ENCODE peak calls at places on chromosome 1, in seven cellular contexts. One of them, this sample, is unnamed. For H3K4me1, the result is how much of the 10 kb centered on the place peaks cover.

GRCh38 chr1:116529199-116529616 is 41.6 kb downstream of the CD58 start:
- DNase-seq in right cardiac atrium: no peak
- DNase-seq in transverse colon: no peak
- DNase-seq in mesendoderm: no peak
- DNase-seq in colonic mucosa: no peak
- DNase-seq in lower lobe of right lung: no peak
- DNase-seq in IMR-90: peak
- DNase-seq in this sample: no peak

GRCh38 chr1:156090138-156090821 is 8.0 kb upstream of the MEX3A start:
- DNase-seq in IMR-90: no peak
- DNase-seq in colonic mucosa: no peak
- DNase-seq in mesendoderm: no peak
- DNase-seq in transverse colon: no peak
- DNase-seq in right cardiac atrium: no peak
- DNase-seq in lower lobe of right lung: no peak
- DNase-seq in this sample: no peak

GRCh38 chr1:181190362-181191035 is 102.0 kb downstream of the IER5 start:
- DNase-seq in mesendoderm: peak
- DNase-seq in IMR-90: no peak
- DNase-seq in right cardiac atrium: peak
- DNase-seq in colonic mucosa: no peak
- DNase-seq in lower lobe of right lung: no peak
- DNase-seq in transverse colon: no peak
- DNase-seq in this sample: peak

GRCh38 chr1:155052412-155053400 is 1.6 kb downstream of the ADAM15 start:
- DNase-seq in colonic mucosa: peak
- DNase-seq in right cardiac atrium: peak
- DNase-seq in IMR-90: no peak
- DNase-seq in lower lobe of right lung: no peak
- DNase-seq in mesendoderm: no peak
- DNase-seq in transverse colon: peak
- DNase-seq in this sample: peak

GRCh38 chr1:96634863-96635262 is 86.7 kb upstream of the PTBP2 start:
- DNase-seq in IMR-90: peak
- DNase-seq in transverse colon: no peak
- DNase-seq in lower lobe of right lung: no peak
- DNase-seq in colonic mucosa: no peak
- DNase-seq in mesendoderm: no peak
- DNase-seq in right cardiac atrium: no peak
- DNase-seq in this sample: no peak

GRCh38 chr1:91020486-91020885 is 1.3 kb downstream of the ZNF644 start:
- DNase-seq in transverse colon: no peak
- DNase-seq in colonic mucosa: no peak
- DNase-seq in lower lobe of right lung: no peak
- DNase-seq in right cardiac atrium: no peak
- DNase-seq in mesendoderm: no peak
- DNase-seq in IMR-90: peak
- DNase-seq in this sample: no peak

GRCh38 chr1:67612690-67613322 is 72.2 kb upstream of the GADD45A start:
- DNase-seq in lower lobe of right lung: no peak
- DNase-seq in mesendoderm: no peak
- DNase-seq in colonic mucosa: no peak
- DNase-seq in IMR-90: no peak
- DNase-seq in transverse colon: no peak
- DNase-seq in right cardiac atrium: peak
- DNase-seq in this sample: peak

GRCh38 chr1:177170756-177171535 is at the start of gene BRINP2:
- DNase-seq in right cardiac atrium: peak
- DNase-seq in transverse colon: peak
- DNase-seq in IMR-90: peak
- DNase-seq in lower lobe of right lung: no peak
- DNase-seq in mesendoderm: peak
- DNase-seq in colonic mucosa: peak
- DNase-seq in this sample: peak

GRCh38 chr1:197173571-197174482 is 27.4 kb upstream of the ASPM start:
- DNase-seq in colonic mucosa: no peak
- DNase-seq in right cardiac atrium: no peak
- DNase-seq in lower lobe of right lung: no peak
- DNase-seq in transverse colon: no peak
- DNase-seq in IMR-90: peak
- DNase-seq in mesendoderm: no peak
- DNase-seq in this sample: no peak

GRCh38 chr1:202018476-202019234 is 8.3 kb downstream of the ELF3 start:
- DNase-seq in right cardiac atrium: no peak
- DNase-seq in transverse colon: peak
- DNase-seq in IMR-90: no peak
- DNase-seq in lower lobe of right lung: peak
- DNase-seq in mesendoderm: peak
- DNase-seq in colonic mucosa: peak
- DNase-seq in this sample: peak

GRCh38 chr1:234231061-234231892 is 142.0 kb upstream of the COA6 start:
- DNase-seq in IMR-90: no peak
- DNase-seq in transverse colon: no peak
- DNase-seq in right cardiac atrium: no peak
- DNase-seq in mesendoderm: no peak
- DNase-seq in lower lobe of right lung: no peak
- DNase-seq in colonic mucosa: no peak
- DNase-seq in this sample: peak

GRCh38 chr1:203422656-203423055 is 53.0 kb upstream of the PRELP start:
- DNase-seq in colonic mucosa: no peak
- DNase-seq in right cardiac atrium: no peak
- DNase-seq in transverse colon: no peak
- DNase-seq in IMR-90: no peak
- DNase-seq in mesendoderm: no peak
- DNase-seq in lower lobe of right lung: no peak
- DNase-seq in this sample: no peak

GRCh38 chr1:151222130-151222529 is 23.8 kb downstream of the PIP5K1A start:
- DNase-seq in mesendoderm: peak
- DNase-seq in colonic mucosa: no peak
- DNase-seq in IMR-90: peak
- DNase-seq in transverse colon: no peak
- DNase-seq in right cardiac atrium: no peak
- DNase-seq in lower lobe of right lung: no peak
- DNase-seq in this sample: no peak

GRCh38 chr1:162040657-162041056 is 17.0 kb upstream of the OLFML2B start:
- DNase-seq in lower lobe of right lung: no peak
- DNase-seq in colonic mucosa: no peak
- DNase-seq in IMR-90: peak
- DNase-seq in mesendoderm: peak
- DNase-seq in transverse colon: no peak
- DNase-seq in right cardiac atrium: no peak
- DNase-seq in this sample: no peak

GRCh38 chr1:38785285-38786039 is 74.1 kb downstream of the RRAGC start:
- DNase-seq in right cardiac atrium: no peak
- DNase-seq in transverse colon: no peak
- DNase-seq in mesendoderm: no peak
- DNase-seq in lower lobe of right lung: no peak
- DNase-seq in colonic mucosa: no peak
- DNase-seq in IMR-90: no peak
- DNase-seq in this sample: no peak

GRCh38 chr1:20361805-20362381 is 71.2 kb downstream of the VWA5B1 start:
- DNase-seq in IMR-90: peak
- DNase-seq in lower lobe of right lung: no peak
- DNase-seq in right cardiac atrium: peak
- DNase-seq in colonic mucosa: peak
- DNase-seq in mesendoderm: peak
- DNase-seq in transverse colon: peak
- DNase-seq in this sample: peak

GRCh38 chr1:206679738-206680211 is 4.9 kb upstream of the MAPKAPK2 start:
- DNase-seq in transverse colon: peak
- DNase-seq in mesendoderm: no peak
- DNase-seq in right cardiac atrium: no peak
- DNase-seq in lower lobe of right lung: no peak
- DNase-seq in colonic mucosa: no peak
- DNase-seq in IMR-90: no peak
- DNase-seq in this sample: no peak

GRCh38 chr1:81032374-81032773 is 768.4 kb upstream of the ADGRL2 start:
- DNase-seq in lower lobe of right lung: no peak
- DNase-seq in colonic mucosa: no peak
- DNase-seq in right cardiac atrium: no peak
- DNase-seq in IMR-90: no peak
- DNase-seq in mesendoderm: no peak
- DNase-seq in transverse colon: no peak
- DNase-seq in this sample: no peak

GRCh38 chr1:202135221-202135721 is 9.3 kb downstream of the ARL8A start:
- DNase-seq in lower lobe of right lung: peak
- DNase-seq in colonic mucosa: peak
- DNase-seq in right cardiac atrium: peak
- DNase-seq in transverse colon: peak
- DNase-seq in IMR-90: peak
- DNase-seq in mesendoderm: peak
- DNase-seq in this sample: peak

GRCh38 chr1:206507395-206508129 is at the start of gene RASSF5:
- DNase-seq in mesendoderm: peak
- DNase-seq in right cardiac atrium: peak
- DNase-seq in transverse colon: peak
- DNase-seq in IMR-90: peak
- DNase-seq in colonic mucosa: peak
- DNase-seq in lower lobe of right lung: peak
- DNase-seq in this sample: peak

GRCh38 chr1:109579496-109579895 is 31.1 kb downstream of the GNAI3 start:
- DNase-seq in mesendoderm: no peak
- DNase-seq in lower lobe of right lung: no peak
- DNase-seq in right cardiac atrium: no peak
- DNase-seq in transverse colon: no peak
- DNase-seq in colonic mucosa: no peak
- DNase-seq in IMR-90: peak
- DNase-seq in this sample: no peak

GRCh38 chr1:244100691-244101453 is 49.8 kb downstream of the ZBTB18 start:
- DNase-seq in right cardiac atrium: no peak
- DNase-seq in mesendoderm: no peak
- DNase-seq in colonic mucosa: no peak
- DNase-seq in transverse colon: no peak
- DNase-seq in IMR-90: peak
- DNase-seq in lower lobe of right lung: no peak
- DNase-seq in this sample: no peak

GRCh38 chr1:87965193-87965592 is 636.5 kb downstream of the LMO4 start:
- DNase-seq in transverse colon: no peak
- DNase-seq in mesendoderm: no peak
- DNase-seq in IMR-90: no peak
- DNase-seq in colonic mucosa: no peak
- DNase-seq in lower lobe of right lung: no peak
- DNase-seq in right cardiac atrium: no peak
- DNase-seq in this sample: no peak

GRCh38 chr1:31843506-31843905 is 27.7 kb upstream of the SPOCD1 start:
- DNase-seq in mesendoderm: peak
- DNase-seq in colonic mucosa: no peak
- DNase-seq in lower lobe of right lung: no peak
- DNase-seq in IMR-90: peak
- DNase-seq in right cardiac atrium: no peak
- DNase-seq in transverse colon: no peak
- DNase-seq in this sample: peak

GRCh38 chr1:86205741-86206140 is 49.2 kb upstream of the COL24A1 start:
- DNase-seq in mesendoderm: no peak
- DNase-seq in lower lobe of right lung: no peak
- DNase-seq in right cardiac atrium: no peak
- DNase-seq in IMR-90: peak
- DNase-seq in transverse colon: no peak
- DNase-seq in colonic mucosa: no peak
- DNase-seq in this sample: no peak

DNA sequence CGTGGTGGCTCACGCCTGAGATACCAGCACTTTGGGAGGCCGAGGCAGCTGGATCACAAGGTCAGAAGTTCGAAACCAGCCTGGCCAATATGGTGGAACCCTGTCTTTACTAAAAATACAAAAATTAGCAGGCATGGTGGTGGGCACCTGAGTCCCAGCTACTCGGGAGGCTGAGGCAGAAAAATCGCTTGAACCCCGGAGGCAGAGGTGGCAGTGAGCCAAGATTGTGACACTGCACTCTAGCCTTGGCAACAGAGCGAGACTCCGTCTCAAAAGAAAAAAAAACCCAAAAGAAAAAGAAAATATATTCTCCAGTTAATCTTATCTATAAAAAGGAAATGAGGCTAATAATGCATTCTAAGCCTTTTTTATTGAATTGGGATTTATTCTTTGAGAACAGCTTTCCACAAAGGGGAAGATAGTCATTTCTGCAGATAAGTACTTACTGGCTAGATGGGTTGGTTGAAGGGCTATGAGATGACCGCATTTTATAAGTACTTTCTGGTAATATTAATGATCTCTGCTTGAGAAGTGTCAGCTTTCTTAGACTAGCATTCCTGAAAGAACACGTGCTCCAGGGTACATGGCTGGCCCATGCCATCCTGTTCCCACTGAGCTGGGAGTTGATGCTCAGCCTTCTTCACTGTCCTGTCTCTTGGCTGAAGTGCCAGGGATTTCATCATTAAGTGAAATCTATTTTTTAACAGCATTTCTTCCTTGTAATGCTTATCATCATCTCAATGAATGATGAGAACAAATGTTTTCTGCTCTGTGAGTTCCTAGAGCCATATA is 57.9 kb downstream of the SASS6 start:
- DNase-seq in colonic mucosa: no peak
- DNase-seq in transverse colon: no peak
- DNase-seq in IMR-90: no peak
- DNase-seq in mesendoderm: no peak
- DNase-seq in right cardiac atrium: peak
- DNase-seq in lower lobe of right lung: no peak
- DNase-seq in this sample: no peak
- H3K4me3 ChIP-seq in colonic mucosa: no peak
- H3K4me3 ChIP-seq in transverse colon: no peak
- H3K4me3 ChIP-seq in IMR-90: no peak
- H3K4me3 ChIP-seq in mesendoderm: no peak
- H3K4me3 ChIP-seq in right cardiac atrium: no peak
- H3K4me3 ChIP-seq in lower lobe of right lung: no peak
- H3K4me3 ChIP-seq in this sample: no peak

GRCh38 chr1:25714532-25714931 is 85.5 kb upstream of the SELENON start:
- DNase-seq in mesendoderm: no peak
- DNase-seq in lower lobe of right lung: no peak
- DNase-seq in right cardiac atrium: no peak
- DNase-seq in IMR-90: no peak
- DNase-seq in transverse colon: no peak
- DNase-seq in colonic mucosa: no peak
- DNase-seq in this sample: no peak
- H3K4me1 ChIP-seq in mesendoderm: under half
- H3K4me1 ChIP-seq in lower lobe of right lung: under half
- H3K4me1 ChIP-seq in right cardiac atrium: under half
- H3K4me1 ChIP-seq in IMR-90: under half
- H3K4me1 ChIP-seq in transverse colon: under half
- H3K4me1 ChIP-seq in colonic mucosa: under half
- H3K4me1 ChIP-seq in this sample: under half

GRCh38 chr1:46691997-46692790 is 20.5 kb downstream of the TEX38 start:
- DNase-seq in right cardiac atrium: peak
- DNase-seq in colonic mucosa: no peak
- DNase-seq in mesendoderm: peak
- DNase-seq in IMR-90: peak
- DNase-seq in lower lobe of right lung: no peak
- DNase-seq in transverse colon: no peak
- DNase-seq in this sample: no peak
- H3K27ac ChIP-seq in right cardiac atrium: no peak
- H3K27ac ChIP-seq in colonic mucosa: no peak
- H3K27ac ChIP-seq in mesendoderm: no peak
- H3K27ac ChIP-seq in IMR-90: no peak
- H3K27ac ChIP-seq in lower lobe of right lung: no peak
- H3K27ac ChIP-seq in transverse colon: no peak
- H3K27ac ChIP-seq in this sample: no peak

DNA sequence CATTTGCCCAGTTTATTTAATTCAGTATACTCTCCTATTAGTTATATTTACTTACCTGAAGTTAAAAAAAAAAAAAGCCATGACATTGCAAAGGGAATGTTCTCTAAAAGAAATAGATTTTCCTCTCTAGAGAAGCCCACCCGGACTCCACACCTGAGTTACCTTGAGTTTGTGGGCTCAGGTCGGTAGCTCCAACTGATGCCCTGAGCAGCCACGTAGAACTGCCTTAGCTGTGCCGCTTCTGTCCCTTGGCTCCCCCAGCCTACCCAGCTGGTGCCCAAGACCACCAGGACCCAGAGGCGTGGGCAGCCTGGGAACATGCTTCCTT is 250 bp downstream of the F5 start:
- DNase-seq in transverse colon: no peak
- DNase-seq in colonic mucosa: no peak
- DNase-seq in mesendoderm: no peak
- DNase-seq in right cardiac atrium: no peak
- DNase-seq in lower lobe of right lung: no peak
- DNase-seq in IMR-90: no peak
- DNase-seq in this sample: no peak
- H3K4me3 ChIP-seq in transverse colon: peak
- H3K4me3 ChIP-seq in colonic mucosa: no peak
- H3K4me3 ChIP-seq in mesendoderm: no peak
- H3K4me3 ChIP-seq in right cardiac atrium: no peak
- H3K4me3 ChIP-seq in lower lobe of right lung: peak
- H3K4me3 ChIP-seq in IMR-90: no peak
- H3K4me3 ChIP-seq in this sample: no peak

This sample was measured in endodermal cell.